ENCODE peak calls at places on chromosomes 6 and 20, in six cellular contexts. One of them, this sample, is unnamed.

GRCh38 chr6:165854061-165854862 is 191.2 kb upstream of the PDE10A start:
- DNase-seq in suprapubic skin: no peak
- DNase-seq in GM12878: no peak
- DNase-seq in ovary: no peak
- DNase-seq in K562: no peak
- DNase-seq in A549: no peak
- DNase-seq in this sample: peak; percentile 69

GRCh38 chr6:19812512-19813119 is 24.6 kb upstream of the ID4 start:
- DNase-seq in suprapubic skin: no peak
- DNase-seq in GM12878: no peak
- DNase-seq in ovary: no peak
- DNase-seq in K562: peak; percentile 33
- DNase-seq in A549: peak; percentile 26
- DNase-seq in this sample: no peak

GRCh38 chr6:119172813-119173212 is 94.3 kb upstream of the FAM184A start:
- DNase-seq in suprapubic skin: no peak
- DNase-seq in GM12878: no peak
- DNase-seq in ovary: no peak
- DNase-seq in K562: no peak
- DNase-seq in A549: no peak
- DNase-seq in this sample: no peak

GRCh38 chr6:168559574-168560098 is 118.7 kb downstream of the SMOC2 start:
- DNase-seq in suprapubic skin: no peak
- DNase-seq in GM12878: no peak
- DNase-seq in ovary: no peak
- DNase-seq in K562: no peak
- DNase-seq in A549: no peak
- DNase-seq in this sample: no peak

GRCh38 chr20:34946661-34947060 is 8.9 kb downstream of the GSS start:
- DNase-seq in suprapubic skin: no peak
- DNase-seq in GM12878: no peak
- DNase-seq in ovary: no peak
- DNase-seq in K562: no peak
- DNase-seq in A549: no peak
- DNase-seq in this sample: no peak

GRCh38 chr6:23568292-23568691 is 557.7 kb upstream of the NRSN1 start:
- DNase-seq in suprapubic skin: no peak
- DNase-seq in GM12878: no peak
- DNase-seq in ovary: no peak
- DNase-seq in K562: no peak
- DNase-seq in A549: no peak
- DNase-seq in this sample: no peak

GRCh38 chr20:35626386-35627001 is 10.9 kb downstream of the SPAG4 start:
- DNase-seq in suprapubic skin: no peak
- DNase-seq in GM12878: no peak
- DNase-seq in ovary: no peak
- DNase-seq in K562: no peak
- DNase-seq in A549: no peak
- DNase-seq in this sample: no peak

GRCh38 chr6:5174756-5175155 is 86.0 kb downstream of the LYRM4 start:
- DNase-seq in suprapubic skin: no peak
- DNase-seq in GM12878: no peak
- DNase-seq in ovary: no peak
- DNase-seq in K562: no peak
- DNase-seq in A549: no peak
- DNase-seq in this sample: no peak

GRCh38 chr6:157184202-157185015 is 138.9 kb downstream of the TMEM242 start:
- DNase-seq in suprapubic skin: peak; percentile 88
- DNase-seq in GM12878: no peak
- DNase-seq in ovary: peak; percentile 84
- DNase-seq in K562: peak; percentile 85
- DNase-seq in A549: peak; percentile 52
- DNase-seq in this sample: peak; percentile 89

GRCh38 chr6:155190667-155191066 is 73.1 kb upstream of the CLDN20 start:
- DNase-seq in suprapubic skin: no peak
- DNase-seq in GM12878: no peak
- DNase-seq in ovary: no peak
- DNase-seq in K562: no peak
- DNase-seq in A549: no peak
- DNase-seq in this sample: no peak

GRCh38 chr6:166586424-166587156 is at the start of gene RAMACL:
- DNase-seq in suprapubic skin: no peak
- DNase-seq in GM12878: peak; percentile 52
- DNase-seq in ovary: no peak
- DNase-seq in K562: peak; percentile 87
- DNase-seq in A549: peak; percentile 21
- DNase-seq in this sample: peak; percentile 56

GRCh38 chr6:70673601-70674000 is 5.9 kb downstream of the SMAP1 start:
- DNase-seq in suprapubic skin: no peak
- DNase-seq in GM12878: no peak
- DNase-seq in ovary: no peak
- DNase-seq in K562: no peak
- DNase-seq in A549: no peak
- DNase-seq in this sample: no peak

GRCh38 chr6:167827588-167828324 is 1.0 kb downstream of the AFDN start:
- DNase-seq in suprapubic skin: no peak
- DNase-seq in GM12878: no peak
- DNase-seq in ovary: peak; percentile 75
- DNase-seq in K562: peak; percentile 34
- DNase-seq in A549: no peak
- DNase-seq in this sample: peak; percentile 89

GRCh38 chr20:61924858-61925554 is 140.7 kb downstream of the TAF4 start:
- DNase-seq in suprapubic skin: peak; percentile 73
- DNase-seq in GM12878: no peak
- DNase-seq in ovary: no peak
- DNase-seq in K562: no peak
- DNase-seq in A549: no peak
- DNase-seq in this sample: peak; percentile 72

GRCh38 chr6:11381801-11382513 is 149.5 kb upstream of the NEDD9 start:
- DNase-seq in suprapubic skin: no peak
- DNase-seq in GM12878: peak; percentile 92
- DNase-seq in ovary: no peak
- DNase-seq in K562: no peak
- DNase-seq in A549: no peak
- DNase-seq in this sample: peak; percentile 75

GRCh38 chr6:21754891-21755290 is 161.3 kb downstream of the SOX4 start:
- DNase-seq in suprapubic skin: no peak
- DNase-seq in GM12878: no peak
- DNase-seq in ovary: no peak
- DNase-seq in K562: no peak
- DNase-seq in A549: peak; percentile 42
- DNase-seq in this sample: no peak

GRCh38 chr6:87174078-87174579 is 18.8 kb downstream of the ZNF292 start:
- DNase-seq in suprapubic skin: no peak
- DNase-seq in GM12878: no peak
- DNase-seq in ovary: no peak
- DNase-seq in K562: no peak
- DNase-seq in A549: no peak
- DNase-seq in this sample: no peak

GRCh38 chr6:82906951-82907350 is 158.7 kb downstream of the UBE3D start:
- DNase-seq in suprapubic skin: no peak
- DNase-seq in GM12878: no peak
- DNase-seq in ovary: no peak
- DNase-seq in K562: no peak
- DNase-seq in A549: no peak
- DNase-seq in this sample: no peak

GRCh38 chr6:22349051-22349450 is 52.2 kb upstream of the PRL start:
- DNase-seq in suprapubic skin: no peak
- DNase-seq in GM12878: no peak
- DNase-seq in ovary: no peak
- DNase-seq in K562: no peak
- DNase-seq in A549: no peak
- DNase-seq in this sample: no peak

GRCh38 chr20:62685781-62686555 is 22.7 kb upstream of the NTSR1 start:
- DNase-seq in suprapubic skin: no peak
- DNase-seq in GM12878: no peak
- DNase-seq in ovary: no peak
- DNase-seq in K562: peak; percentile 56
- DNase-seq in A549: no peak
- DNase-seq in this sample: peak; percentile 86

GRCh38 chr6:125586074-125586473 is 163.4 kb upstream of the HEY2 start:
- DNase-seq in suprapubic skin: no peak
- DNase-seq in GM12878: no peak
- DNase-seq in ovary: no peak
- DNase-seq in K562: no peak
- DNase-seq in A549: no peak
- DNase-seq in this sample: no peak

GRCh38 chr6:108677894-108678293 is 117.2 kb downstream of the FOXO3 start:
- DNase-seq in suprapubic skin: no peak
- DNase-seq in GM12878: no peak
- DNase-seq in ovary: no peak
- DNase-seq in K562: no peak
- DNase-seq in A549: no peak
- DNase-seq in this sample: no peak
- H3K4me3 ChIP-seq in suprapubic skin: no peak overlapping the region
- H3K4me3 ChIP-seq in GM12878: no peak overlapping the region
- H3K4me3 ChIP-seq in ovary: no peak overlapping the region
- H3K4me3 ChIP-seq in K562: no peak overlapping the region
- H3K4me3 ChIP-seq in A549: no peak overlapping the region
- H3K4me3 ChIP-seq in this sample: no peak overlapping the region

GRCh38 chr6:57221191-57221935 is 744 bp downstream of the RAB23 start:
- DNase-seq in suprapubic skin: no peak
- DNase-seq in GM12878: no peak
- DNase-seq in ovary: peak; percentile 79
- DNase-seq in K562: peak; percentile 71
- DNase-seq in A549: peak; percentile 28
- DNase-seq in this sample: peak; percentile 90

GRCh38 chr6:57222684-57223077 is 574 bp upstream of the RAB23 start:
- DNase-seq in suprapubic skin: no peak
- DNase-seq in GM12878: no peak
- DNase-seq in ovary: no peak
- DNase-seq in K562: no peak
- DNase-seq in A549: no peak
- DNase-seq in this sample: no peak

GRCh38 chr6:57220083-57220703 is 1.9 kb downstream of the RAB23 start:
- DNase-seq in suprapubic skin: no peak
- DNase-seq in GM12878: no peak
- DNase-seq in ovary: no peak
- DNase-seq in K562: no peak
- DNase-seq in A549: no peak
- DNase-seq in this sample: no peak

GRCh38 chr6:57224769-57225515 is 2.8 kb upstream of the RAB23 start:
- DNase-seq in suprapubic skin: no peak
- DNase-seq in GM12878: no peak
- DNase-seq in ovary: no peak
- DNase-seq in K562: no peak
- DNase-seq in A549: no peak
- DNase-seq in this sample: no peak

DNA sequence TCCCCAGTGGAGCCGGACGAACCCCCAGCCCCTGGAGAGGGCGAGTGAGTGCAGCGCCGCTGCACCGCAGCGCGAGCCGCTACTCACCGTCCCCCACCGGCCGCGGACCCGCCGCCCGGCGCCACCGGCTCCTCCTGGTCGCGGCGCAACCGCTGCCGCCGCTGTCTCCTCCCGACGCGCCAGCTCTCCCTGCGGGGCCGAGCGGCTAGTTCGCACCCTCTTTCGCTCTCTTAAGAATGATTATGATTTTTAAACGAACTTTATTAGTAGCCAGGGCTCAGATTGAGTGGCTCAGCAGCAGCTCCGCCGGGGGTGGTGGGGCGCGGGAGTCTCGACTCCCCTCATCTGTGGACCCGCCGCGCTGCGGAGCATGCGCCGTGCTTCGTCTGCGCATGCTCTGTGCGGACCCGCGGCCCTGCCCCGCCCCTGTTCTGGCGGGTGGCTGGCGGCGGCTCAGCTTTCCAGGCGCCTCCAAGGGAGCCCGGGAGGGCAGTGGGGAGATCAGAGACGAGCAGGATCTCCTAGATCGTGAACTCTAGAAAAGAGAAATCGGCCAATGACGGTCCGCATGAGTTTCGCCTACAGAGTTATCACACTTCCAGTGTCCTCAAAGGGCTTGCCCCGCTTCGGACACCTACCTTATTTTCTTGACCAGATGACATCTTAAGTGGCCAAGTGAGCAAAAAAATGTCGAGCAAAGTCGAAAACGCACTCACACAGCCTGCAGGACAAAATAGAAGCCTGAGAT is at the start of gene RAB23:
- DNase-seq in suprapubic skin: peak; percentile 86
- DNase-seq in GM12878: peak; percentile 58
- DNase-seq in ovary: peak; percentile 93
- DNase-seq in K562: peak; percentile 95
- DNase-seq in A549: peak; percentile 57
- DNase-seq in this sample: peak; percentile 81
- TF ChIP-seq EP300 in suprapubic skin: no peak
- TF ChIP-seq EP300 in GM12878: no peak
- TF ChIP-seq EP300 in ovary: no peak
- TF ChIP-seq EP300 in K562: no peak
- TF ChIP-seq EP300 in A549: no peak
- TF ChIP-seq EP300 in this sample: no peak

GRCh38 chr6:13874191-13874549 is 50.6 kb upstream of the RNF182 start:
- DNase-seq in suprapubic skin: no peak
- DNase-seq in GM12878: no peak
- DNase-seq in ovary: no peak
- DNase-seq in K562: no peak
- DNase-seq in A549: no peak
- DNase-seq in this sample: no peak
- H3K4me3 ChIP-seq in suprapubic skin: peak overlapping the region; percentile 56
- H3K4me3 ChIP-seq in GM12878: peak overlapping the region; percentile 47
- H3K4me3 ChIP-seq in ovary: peak overlapping the region; percentile 35
- H3K4me3 ChIP-seq in K562: peak overlapping the region; percentile 23
- H3K4me3 ChIP-seq in A549: peak overlapping the region; percentile 61
- H3K4me3 ChIP-seq in this sample: peak overlapping the region; percentile 42

GRCh38 chr6:135913785-135914184 is 62.3 kb downstream of the PDE7B start:
- DNase-seq in suprapubic skin: no peak
- DNase-seq in GM12878: no peak
- DNase-seq in ovary: no peak
- DNase-seq in K562: no peak
- DNase-seq in A549: no peak
- DNase-seq in this sample: no peak
- TF ChIP-seq EP300 in suprapubic skin: no peak
- TF ChIP-seq EP300 in GM12878: no peak
- TF ChIP-seq EP300 in ovary: no peak
- TF ChIP-seq EP300 in K562: no peak
- TF ChIP-seq EP300 in A549: no peak
- TF ChIP-seq EP300 in this sample: no peak

This sample was measured in upper lobe of left lung.